ENCODE peak calls at places on chromosomes 11 and 22, in eight cellular contexts. M is NCI-H2029; E is ELR; K is HCT116; Q is NCI-H345; H is adrenal gland; J is SHP77 treated with DMSO at 0.1 percent for 48 hours; G is stimulated activated CD4-positive, alpha-beta T cell treated with anti-CD3 and anti-CD28 coated beads, Interleukin-15, amount 100 ng/mL, for 24 hours. R is an unnamed sample.

GRCh38 chr11:32115406-32115805 is 24.5 kb downstream of the RCN1 start:
- DNase-seq in M (no peak), E (no peak), K (no peak), Q (no peak), H (no peak), J (no peak), G (no peak), R (no peak)

GRCh38 chr11:369336-370018 is at the start of gene B4GALNT4:
- DNase-seq in M (peak; percentile 10), E (peak; percentile 21), K (no peak), Q (peak; percentile 40), H (no peak), J (no peak), G (peak; percentile 53), R (no peak)

GRCh38 chr11:72430743-72431570 is 3.4 kb downstream of the CLPB start:
- DNase-seq in M (peak; percentile 20), E (peak; percentile 71), K (no peak), Q (peak; percentile 42), H (peak; percentile 53), J (peak; percentile 18), G (peak; percentile 47), R (no peak)

GRCh38 chr22:47168900-47169800 is 406.7 kb downstream of the TBC1D22A start:
- DNase-seq in M (no peak), E (no peak), K (no peak), Q (no peak), H (peak; percentile 21), J (no peak), G (no peak), R (peak; percentile 9)

GRCh38 chr11:1872267-1872985 is 19.3 kb downstream of the PRR33 start:
- DNase-seq in M (no peak), E (no peak), K (no peak), Q (no peak), H (peak; percentile 57), J (no peak), G (no peak), R (no peak)

GRCh38 chr11:128373011-128373410 is 214.3 kb downstream of the ETS1 start:
- DNase-seq in M (no peak), E (no peak), K (no peak), Q (no peak), H (no peak), J (no peak), G (no peak), R (no peak)

GRCh38 chr11:6637871-6638270 is 17.7 kb downstream of the DCHS1 start:
- DNase-seq in M (no peak), E (peak; percentile 89), K (no peak), Q (no peak), H (no peak), J (no peak), G (no peak), R (peak; percentile 66)

GRCh38 chr22:43945632-43946390 is 9.4 kb upstream of the SAMM50 start:
- DNase-seq in M (peak; percentile 26), E (peak; percentile 73), K (peak; percentile 41), Q (peak; percentile 0), H (peak; percentile 73), J (peak; percentile 50), G (peak; percentile 85), R (no peak)

GRCh38 chr11:1875093-1875785 is 16.5 kb downstream of the PRR33 start:
- DNase-seq in M (no peak), E (no peak), K (no peak), Q (no peak), H (peak; percentile 61), J (no peak), G (no peak), R (peak; percentile 16)

GRCh38 chr22:48369789-48370507 is 1457.7 kb downstream of the BRD1 start:
- DNase-seq in M (peak; percentile 8), E (no peak), K (no peak), Q (peak; percentile 38), H (no peak), J (no peak), G (no peak), R (no peak)

GRCh38 chr22:19663821-19664325 is 50.4 kb upstream of the SEPTIN5 start:
- DNase-seq in M (peak; percentile 32), E (peak; percentile 4), K (no peak), Q (peak; percentile 19), H (peak; percentile 56), J (no peak), G (no peak), R (peak; percentile 41)

GRCh38 chr22:16776088-16776487 is 49.1 kb downstream of the XKR3 start:
- DNase-seq in M (no peak), E (no peak), K (no peak), Q (no peak), H (no peak), J (no peak), G (no peak), R (no peak)

GRCh38 chr11:61881397-61881796 is 9.9 kb downstream of the FADS3 start:
- DNase-seq in M (no peak), E (no peak), K (no peak), Q (no peak), H (no peak), J (no peak), G (no peak), R (no peak)

GRCh38 chr11:66150140-66150539 is 80.1 kb downstream of the PACS1 start:
- DNase-seq in M (no peak), E (no peak), K (no peak), Q (no peak), H (no peak), J (no peak), G (no peak), R (no peak)

GRCh38 chr22:26800858-26801257 is 143.5 kb downstream of the MIAT start:
- DNase-seq in M (no peak), E (peak; percentile 20), K (no peak), Q (no peak), H (no peak), J (no peak), G (no peak), R (no peak)

GRCh38 chr11:17782938-17783337 is 48.4 kb downstream of the KCNC1 start:
- DNase-seq in M (no peak), E (no peak), K (no peak), Q (no peak), H (no peak), J (no peak), G (no peak), R (no peak)

GRCh38 chr11:27524155-27524554 is 17.6 kb upstream of the LIN7C start:
- DNase-seq in M (no peak), E (peak; percentile 80), K (peak; percentile 35), Q (no peak), H (no peak), J (no peak), G (no peak), R (no peak)

R was measured in uterus.